ENCODE peak calls at places on chromosomes 7 and 10, in nine cellular contexts. O is colonic mucosa, V is endodermal cell, J is HepG2, C is body of pancreas, D is uterus, I is PC-9, Y is IMR-90, Z is left ventricle myocardium inferior. N is an unnamed sample. For H3K36me3, the result is how much of the 10 kb centered on the place peaks cover.

GRCh38 chr10:75586814-75587213 is 155.4 kb downstream of the LRMDA start:
- DNase-seq in O (no peak), V (no peak), J (no peak), C (no peak), D (no peak), I (no peak), Y (no peak), Z (no peak), N (no peak)

GRCh38 chr10:44370731-44371248 is 14.1 kb downstream of the CXCL12 start:
- DNase-seq in O (no peak), V (peak), J (no peak), C (peak), D (no peak), I (no peak), Y (no peak), Z (no peak), N (no peak)

GRCh38 chr10:81270051-81270450 is 604.9 kb upstream of the NRG3 start:
- DNase-seq in O (no peak), V (no peak), J (no peak), C (no peak), D (no peak), I (no peak), Y (no peak), Z (no peak), N (no peak)

GRCh38 chr10:116765549-116766162 is 23.3 kb upstream of the HSPA12A start:
- DNase-seq in O (peak), V (no peak), J (no peak), C (peak), D (no peak), I (no peak), Y (no peak), Z (no peak), N (no peak)

GRCh38 chr7:1654111-1654510 is 16.0 kb upstream of the ELFN1 start:
- DNase-seq in O (no peak), V (no peak), J (no peak), C (no peak), D (no peak), I (no peak), Y (no peak), Z (no peak), N (peak)

GRCh38 chr10:42916974-42917373 is 134.4 kb downstream of the BMS1 start:
- DNase-seq in O (no peak), V (no peak), J (no peak), C (no peak), D (no peak), I (no peak), Y (no peak), Z (no peak), N (no peak)

GRCh38 chr7:107692501-107692900 is 31.9 kb downstream of the SLC26A4 start:
- DNase-seq in O (no peak), V (no peak), J (no peak), C (no peak), D (no peak), I (no peak), Y (peak), Z (no peak), N (no peak)

GRCh38 chr7:10429516-10429915 is 544.2 kb upstream of the PHF14 start:
- DNase-seq in O (no peak), V (no peak), J (no peak), C (no peak), D (no peak), I (no peak), Y (no peak), Z (no peak), N (no peak)

GRCh38 chr7:17640730-17641377 is 299.4 kb downstream of the SNX13 start:
- DNase-seq in O (peak), V (peak), J (peak), C (peak), D (peak), I (no peak), Y (peak), Z (no peak), N (no peak)

GRCh38 chr7:130182990-130183389 is 22.2 kb downstream of the TMEM209 start:
- DNase-seq in O (no peak), V (no peak), J (no peak), C (no peak), D (no peak), I (no peak), Y (peak), Z (no peak), N (no peak)

GRCh38 chr10:26269754-26270153 is 53.2 kb downstream of the GAD2 start:
- DNase-seq in O (no peak), V (peak), J (peak), C (no peak), D (no peak), I (no peak), Y (no peak), Z (no peak), N (no peak)

GRCh38 chr10:61136151-61136550 is 192.2 kb upstream of the RHOBTB1 start:
- DNase-seq in O (no peak), V (peak), J (peak), C (no peak), D (no peak), I (no peak), Y (peak), Z (no peak), N (no peak)

GRCh38 chr10:121088524-121088923 is 237.4 kb downstream of the WDR11 start:
- DNase-seq in O (no peak), V (peak), J (no peak), C (no peak), D (no peak), I (no peak), Y (no peak), Z (no peak), N (no peak)

GRCh38 chr10:11743461-11744338 is 1.5 kb downstream of the ECHDC3 start:
- DNase-seq in O (no peak), V (no peak), J (no peak), C (no peak), D (no peak), I (no peak), Y (no peak), Z (no peak), N (no peak)

GRCh38 chr10:96176985-96177384 is 46.9 kb downstream of the ZNF518A start:
- DNase-seq in O (no peak), V (no peak), J (no peak), C (no peak), D (no peak), I (no peak), Y (no peak), Z (no peak), N (no peak)

GRCh38 chr7:157932498-157933218 is 595.9 kb downstream of the DNAJB6 start:
- DNase-seq in O (no peak), V (peak), J (peak), C (no peak), D (no peak), I (no peak), Y (no peak), Z (no peak), N (no peak)

GRCh38 chr10:44801383-44802327 is 109.5 kb upstream of the TMEM72 start:
- DNase-seq in O (peak), V (no peak), J (peak), C (peak), D (peak), I (peak), Y (peak), Z (peak), N (peak)

GRCh38 chr10:6721480-6721879 is 141.4 kb upstream of the PRKCQ start:
- DNase-seq in O (peak), V (no peak), J (no peak), C (peak), D (peak), I (peak), Y (peak), Z (peak), N (no peak)

GRCh38 chr7:131108212-131108980 is 219.3 kb upstream of the MKLN1 start:
- DNase-seq in O (peak), V (no peak), J (no peak), C (no peak), D (no peak), I (no peak), Y (peak), Z (no peak), N (peak)

GRCh38 chr7:83879103-83879502 is 230.2 kb upstream of the SEMA3E start:
- DNase-seq in O (no peak), V (no peak), J (no peak), C (no peak), D (no peak), I (no peak), Y (no peak), Z (no peak), N (no peak)

GRCh38 chr10:86727459-86727858 is 29.0 kb upstream of the BMPR1A start:
- DNase-seq in O (no peak), V (no peak), J (no peak), C (no peak), D (no peak), I (no peak), Y (no peak), Z (no peak), N (no peak)

GRCh38 chr10:86724445-86724844 is 32.0 kb upstream of the BMPR1A start:
- DNase-seq in O (no peak), V (no peak), J (no peak), C (no peak), D (no peak), I (no peak), Y (no peak), Z (no peak), N (no peak)

GRCh38 chr10:86727992-86728559 is 28.3 kb upstream of the BMPR1A start:
- DNase-seq in O (no peak), V (no peak), J (peak), C (no peak), D (no peak), I (no peak), Y (no peak), Z (no peak), N (no peak)

GRCh38 chr10:86723009-86723408 is 33.4 kb upstream of the BMPR1A start:
- DNase-seq in O (no peak), V (no peak), J (no peak), C (no peak), D (no peak), I (no peak), Y (no peak), Z (no peak), N (no peak)

GRCh38 chr10:86725980-86726976 is 30.1 kb upstream of the BMPR1A start:
- DNase-seq in O (no peak), V (no peak), J (no peak), C (no peak), D (no peak), I (no peak), Y (no peak), Z (no peak), N (no peak)
- H3K36me3 ChIP-seq in O (under half), V (under half), J (under half), C (under half), D (under half), I (under half), Y (under half), Z (half or more), N (under half)

DNA sequence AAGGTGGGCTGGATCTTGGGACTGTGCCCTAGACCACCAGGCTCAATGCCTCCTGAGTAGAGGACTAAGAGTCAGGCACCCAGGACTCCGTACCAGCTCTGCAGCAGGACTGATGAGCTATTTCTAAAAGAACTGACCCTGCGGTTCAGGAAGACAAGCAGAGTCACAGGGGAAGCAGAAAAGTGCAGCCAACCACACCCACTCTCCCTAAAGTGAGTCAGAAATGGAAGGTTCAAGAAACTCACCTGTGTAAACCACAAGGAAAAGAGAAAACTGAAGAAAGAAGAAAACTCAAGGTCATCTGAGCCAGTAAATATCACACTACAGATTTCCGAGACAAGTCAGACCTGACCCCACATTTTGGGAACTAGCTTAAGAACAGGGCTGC is 2.5 kb downstream of the PARP12 start:
- DNase-seq in O (no peak), V (no peak), J (no peak), C (no peak), D (no peak), I (no peak), Y (no peak), Z (no peak), N (no peak)
- H3K27ac ChIP-seq in O (peak), V (no peak), J (no peak), C (peak), D (peak), I (no peak), Y (no peak), Z (peak), N (peak)

GRCh38 chr10:23657677-23658076 is 218.8 kb downstream of the OTUD1 start:
- DNase-seq in O (no peak), V (no peak), J (no peak), C (no peak), D (no peak), I (no peak), Y (no peak), Z (no peak), N (no peak)

GRCh38 chr10:23656735-23657134 is 217.9 kb downstream of the OTUD1 start:
- DNase-seq in O (no peak), V (peak), J (no peak), C (peak), D (no peak), I (no peak), Y (no peak), Z (no peak), N (no peak)
- TF ChIP-seq CTCF in O (no peak), V (peak), J (peak), C (peak), D (peak), I (peak), Y (no peak), Z (peak), N (peak)

DNA sequence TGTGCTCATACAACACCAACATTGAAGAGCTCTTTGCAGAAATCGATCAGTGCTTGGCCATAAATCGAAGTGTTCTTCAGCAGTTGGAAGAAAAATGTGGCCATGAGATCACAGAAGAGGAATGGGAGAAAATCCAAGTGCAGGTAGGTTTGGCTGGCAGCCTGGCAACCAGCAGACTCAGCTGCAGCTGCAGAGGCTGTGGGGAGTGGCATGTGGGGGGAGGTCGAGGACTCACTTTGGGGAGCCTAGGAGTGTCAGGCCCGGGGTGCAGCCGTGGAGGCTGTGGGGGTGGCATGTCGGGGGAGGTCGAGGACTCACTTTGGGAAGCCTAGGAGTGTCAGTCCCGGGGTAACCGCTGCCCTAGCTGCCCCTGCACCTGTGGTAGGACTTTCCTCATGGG is 35.1 kb downstream of the RNF32 start:
- DNase-seq in O (no peak), V (peak), J (no peak), C (no peak), D (no peak), I (no peak), Y (no peak), Z (no peak), N (no peak)
- H3K36me3 ChIP-seq in O (under half), V (half or more), J (under half), C (under half), D (under half), I (under half), Y (under half), Z (half or more), N (half or more)

GRCh38 chr7:143418681-143419458 is 10.2 kb upstream of the EPHA1 start:
- DNase-seq in O (no peak), V (no peak), J (no peak), C (no peak), D (no peak), I (no peak), Y (no peak), Z (no peak), N (no peak)

GRCh38 chr7:143417734-143418378 is 9.2 kb upstream of the EPHA1 start:
- DNase-seq in O (no peak), V (no peak), J (no peak), C (no peak), D (no peak), I (no peak), Y (peak), Z (no peak), N (no peak)

GRCh38 chr7:143413123-143413522 is 4.5 kb upstream of the EPHA1 start:
- DNase-seq in O (no peak), V (no peak), J (no peak), C (no peak), D (no peak), I (no peak), Y (no peak), Z (no peak), N (no peak)

GRCh38 chr7:143416565-143417149 is 8.0 kb upstream of the EPHA1 start:
- DNase-seq in O (no peak), V (no peak), J (peak), C (no peak), D (no peak), I (no peak), Y (peak), Z (no peak), N (no peak)

DNA sequence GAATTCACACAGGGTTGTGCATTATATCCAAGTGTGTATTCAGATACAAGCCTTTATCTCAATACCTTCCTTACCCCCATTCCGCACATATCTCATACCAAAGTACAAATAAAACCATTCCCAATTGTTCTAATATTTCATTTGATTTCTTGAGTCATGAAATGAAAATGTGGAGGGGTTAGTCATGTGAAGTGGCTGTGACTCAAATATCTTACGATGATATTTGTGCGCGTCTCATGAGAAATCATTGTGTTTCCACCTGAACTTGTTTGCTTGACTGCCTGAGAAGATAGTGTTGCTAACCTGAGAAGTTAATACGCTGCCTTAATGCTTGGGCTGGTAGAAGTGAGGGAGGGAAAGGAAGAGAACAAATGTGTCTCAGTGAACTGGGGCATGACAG is 7.0 kb upstream of the EPHA1 start:
- DNase-seq in O (no peak), V (no peak), J (no peak), C (no peak), D (no peak), I (no peak), Y (peak), Z (no peak), N (no peak)
- H3K27ac ChIP-seq in O (no peak), V (no peak), J (no peak), C (no peak), D (peak), I (no peak), Y (no peak), Z (no peak), N (peak)